ENCODE peak calls at places on chromosome 2, in four cellular contexts. I, O, H and Y are unnamed samples.

GRCh38 chr2:8515864-8516533 is 165.9 kb upstream of the ID2 start:
- DNase-seq in I (no peak), O (peak; percentile 76), H (no peak), Y (peak; percentile 54)

GRCh38 chr2:239225456-239225855 is 175.4 kb downstream of the HDAC4 start:
- DNase-seq in I (no peak), O (no peak), H (no peak), Y (peak; percentile 32)

GRCh38 chr2:57881998-57882884 is 164.4 kb upstream of the VRK2 start:
- DNase-seq in I (peak; percentile 67), O (no peak), H (no peak), Y (no peak)

GRCh38 chr2:240477916-240478315 is 42.5 kb downstream of the GPC1 start:
- DNase-seq in I (no peak), O (no peak), H (no peak), Y (peak; percentile 37)

GRCh38 chr2:9445089-9445488 is 21.6 kb downstream of the CPSF3 start:
- DNase-seq in I (no peak), O (no peak), H (no peak), Y (no peak)

GRCh38 chr2:172976816-172977215 is 98.8 kb upstream of the MAP3K20 start:
- DNase-seq in I (no peak), O (no peak), H (no peak), Y (no peak)

GRCh38 chr2:73907840-73908452 is 15.1 kb downstream of the ACTG2 start:
- DNase-seq in I (no peak), O (peak; percentile 26), H (peak; percentile 63), Y (peak; percentile 75)

GRCh38 chr2:38254796-38255195 is 122.3 kb downstream of the ATL2 start:
- DNase-seq in I (no peak), O (no peak), H (no peak), Y (no peak)

GRCh38 chr2:6866239-6866745 is 585 bp upstream of the CMPK2 start:
- DNase-seq in I (peak; percentile 44), O (peak; percentile 17), H (peak; percentile 62), Y (peak; percentile 72)

GRCh38 chr2:117958186-117958585 is 55.7 kb downstream of the CCDC93 start:
- DNase-seq in I (no peak), O (no peak), H (no peak), Y (no peak)

GRCh38 chr2:231800493-231801091 is 14.3 kb downstream of the COPS7B start:
- DNase-seq in I (peak; percentile 15), O (no peak), H (peak; percentile 45), Y (peak; percentile 68)

GRCh38 chr2:196123679-196124373 is 47.6 kb downstream of the STK17B start:
- DNase-seq in I (no peak), O (no peak), H (peak; percentile 67), Y (no peak)

GRCh38 chr2:145752091-145752806 is 1232.3 kb upstream of the ZEB2 start:
- DNase-seq in I (peak; percentile 3), O (no peak), H (peak; percentile 61), Y (peak; percentile 89)

GRCh38 chr2:215973954-215974699 is 39.2 kb downstream of the MREG start:
- DNase-seq in I (peak; percentile 14), O (no peak), H (no peak), Y (peak; percentile 91)

GRCh38 chr2:239223330-239224248 is 177.2 kb downstream of the HDAC4 start:
- DNase-seq in I (no peak), O (no peak), H (no peak), Y (peak; percentile 86)

GRCh38 chr2:240139666-240140393 is 628 bp downstream of the OTOS start:
- DNase-seq in I (no peak), O (no peak), H (no peak), Y (no peak)

GRCh38 chr2:235343869-235344268 is 150.0 kb upstream of the AGAP1 start:
- DNase-seq in I (no peak), O (no peak), H (no peak), Y (no peak)

GRCh38 chr2:16130541-16130880 is 190.2 kb downstream of the MYCN start:
- DNase-seq in I (no peak), O (no peak), H (no peak), Y (no peak)

GRCh38 chr2:63643486-63643885 is 54.7 kb downstream of the MDH1 start:
- DNase-seq in I (no peak), O (no peak), H (no peak), Y (no peak)

GRCh38 chr2:60553496-60553991 is at the start of gene BCL11A:
- DNase-seq in I (peak; percentile 62), O (no peak), H (no peak), Y (peak; percentile 97)

DNA sequence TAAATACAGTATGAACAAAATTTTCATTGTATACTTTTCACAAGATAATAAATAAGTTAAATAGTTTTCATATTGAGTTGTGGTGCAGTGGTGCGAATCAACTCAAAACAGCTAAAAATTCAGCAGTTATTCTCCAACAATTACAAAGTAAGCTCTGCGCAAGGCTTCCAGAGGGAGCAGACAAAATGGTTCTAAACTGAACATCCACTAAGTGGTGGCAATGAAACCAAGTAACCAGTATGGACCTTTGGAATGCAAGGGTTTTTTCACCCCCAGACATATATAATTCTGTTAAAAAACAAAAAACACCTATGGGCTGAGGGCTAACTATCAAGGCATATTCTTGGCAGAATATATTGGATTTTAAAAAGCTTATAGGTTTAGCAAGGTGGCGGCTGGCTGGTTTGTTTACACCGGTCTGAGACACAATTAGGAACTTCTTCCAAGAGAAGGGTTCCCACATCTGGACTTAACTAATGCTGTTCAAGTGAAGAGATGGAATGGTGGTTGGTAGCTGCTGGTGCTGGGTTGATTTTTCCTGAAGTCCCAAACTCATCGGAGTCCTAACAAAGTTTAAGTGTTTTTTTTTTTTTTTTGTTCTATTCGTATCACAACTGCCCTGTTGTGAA is 2.9 kb downstream of the ZFP36L2 start:
- DNase-seq in I (no peak), O (no peak), H (no peak), Y (peak; percentile 65)
- TF ChIP-seq POLR2A in I (no peak), O (no peak), H (no peak), Y (no peak)

GRCh38 chr2:152189622-152190495 is 14.3 kb upstream of the STAM2 start:
- DNase-seq in I (peak; percentile 52), O (no peak), H (peak; percentile 47), Y (peak; percentile 74)
- TF ChIP-seq CTCF in I (peak; percentile 93), O (peak; percentile 79), H (peak; percentile 73), Y (peak; percentile 68)

DNA sequence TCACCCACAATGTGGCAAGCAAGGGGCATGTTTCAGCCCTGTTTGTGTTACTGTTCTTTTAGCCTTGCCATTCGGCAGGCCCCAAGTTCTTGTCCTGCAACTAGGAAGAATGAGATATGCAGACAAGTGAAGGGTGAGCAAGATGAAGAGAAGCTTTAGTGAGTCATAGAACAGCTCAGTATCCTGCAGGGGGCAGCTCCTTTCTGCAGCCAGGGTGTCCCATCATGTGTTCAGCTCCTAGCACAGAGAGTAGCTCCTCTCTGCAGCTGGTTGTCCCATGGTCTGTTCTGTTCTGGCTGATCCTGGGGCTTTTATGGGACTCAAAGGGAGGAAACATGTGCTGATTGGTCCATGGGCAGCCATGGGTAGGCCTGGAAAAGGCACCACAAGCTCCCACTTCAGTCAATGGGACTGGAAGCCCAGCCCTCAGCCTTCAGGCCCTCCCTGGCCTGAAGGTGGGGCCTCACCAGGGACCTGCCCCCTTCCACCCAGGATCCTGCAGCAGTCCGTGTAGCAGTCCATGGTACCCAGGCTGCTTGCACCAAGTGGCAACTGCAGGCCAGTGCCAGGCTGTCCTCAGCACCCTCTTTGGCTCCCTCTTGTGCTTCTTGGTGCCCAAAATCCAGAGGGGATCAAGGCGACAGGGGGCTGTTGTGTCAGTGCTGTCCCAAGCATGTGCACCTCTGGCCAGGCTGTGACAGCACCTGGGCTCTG is 326.4 kb downstream of the NR4A2 start:
- DNase-seq in I (no peak), O (no peak), H (no peak), Y (peak; percentile 15)
- TF ChIP-seq MYC in I (no peak), O (no peak), H (no peak), Y (no peak)

GRCh38 chr2:191521608-191522208 is 156.2 kb upstream of the NABP1 start:
- DNase-seq in I (peak; percentile 41), O (no peak), H (peak; percentile 7), Y (peak; percentile 42)
- TF ChIP-seq POLR2A in I (no peak), O (no peak), H (no peak), Y (no peak)

DNA sequence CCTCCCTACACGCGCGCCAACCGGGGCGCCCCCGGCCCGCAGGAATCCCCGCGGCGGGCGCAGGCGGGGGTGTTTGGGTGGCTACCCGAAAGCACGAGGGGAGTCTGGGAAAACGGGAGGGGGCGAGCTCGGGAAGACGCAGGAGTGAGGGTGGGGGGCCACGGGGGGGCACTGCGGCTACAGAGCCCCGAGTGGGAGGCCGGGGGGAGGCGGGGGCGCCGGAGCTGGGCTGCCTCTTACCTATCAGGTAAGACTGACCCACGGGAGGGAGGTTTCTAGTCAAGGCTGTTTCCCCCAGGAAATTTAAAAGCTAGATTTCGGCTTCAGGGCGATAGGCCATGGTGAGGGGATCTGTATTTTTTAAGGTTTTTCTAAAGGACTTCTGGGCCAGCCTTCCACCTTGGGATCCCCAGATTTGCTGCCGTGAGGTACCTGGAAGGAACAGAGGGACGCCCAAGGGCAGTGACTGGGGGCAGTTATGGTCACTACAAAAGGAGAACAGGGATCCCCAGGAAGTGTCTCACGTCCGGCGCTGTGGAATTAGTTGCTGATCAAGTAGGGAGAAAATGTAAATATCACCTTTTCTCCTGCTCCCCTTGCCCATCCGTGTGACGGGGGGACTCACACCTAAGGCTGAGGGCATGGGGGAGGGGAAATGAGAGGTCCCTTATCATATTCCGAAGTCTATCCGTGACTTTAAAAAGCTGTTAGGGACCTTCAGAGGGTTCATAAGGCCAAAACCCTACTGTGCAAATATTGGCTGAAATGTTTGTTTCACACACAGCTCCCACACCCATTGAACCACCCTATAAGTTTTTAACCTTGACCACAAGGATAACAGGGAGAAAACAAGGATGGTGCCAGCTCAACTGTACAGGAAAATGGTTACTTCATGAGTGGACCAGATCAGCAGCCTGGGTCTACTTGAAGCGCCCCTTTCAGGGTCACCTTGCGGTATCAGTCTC is 638 bp upstream of the IRS1 start:
- DNase-seq in I (no peak), O (no peak), H (no peak), Y (peak; percentile 10)
- TF ChIP-seq CTCF in I (no peak), O (no peak), H (no peak), Y (no peak)

DNA sequence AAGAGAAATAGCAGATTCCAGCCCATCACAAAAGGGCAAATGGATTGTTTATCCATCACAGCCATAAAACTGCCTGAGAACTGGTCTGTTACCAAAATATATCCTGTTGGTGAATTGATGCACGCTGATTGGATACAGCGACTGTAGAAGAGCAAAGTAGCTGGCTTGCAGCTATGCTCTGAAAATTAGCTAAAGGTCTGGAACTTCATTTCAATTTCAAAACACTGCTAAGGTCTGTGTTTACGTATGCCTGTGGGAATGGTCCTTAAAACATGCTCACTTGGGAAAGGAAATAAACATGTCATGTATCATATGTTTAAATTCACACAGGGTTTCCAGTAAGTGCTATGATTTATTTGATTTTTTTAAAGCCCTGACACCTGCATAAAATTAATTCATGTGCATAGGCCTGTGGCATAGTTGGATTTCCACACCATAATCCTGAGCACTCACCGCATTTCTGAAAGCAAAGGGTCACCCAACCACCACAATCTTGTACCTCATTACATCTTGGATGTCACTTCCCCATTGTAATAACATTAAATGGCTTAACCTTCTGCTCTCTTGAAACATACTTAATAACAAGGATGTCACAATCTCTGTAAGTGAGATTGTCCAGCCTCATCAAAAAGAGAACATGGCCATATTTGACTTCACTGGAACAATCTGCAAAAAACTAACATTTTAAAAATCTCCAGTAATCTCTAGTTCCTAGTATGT is 109.9 kb downstream of the FARSB start:
- DNase-seq in I (no peak), O (no peak), H (no peak), Y (peak; percentile 26)
- TF ChIP-seq MYC in I (no peak), O (no peak), H (no peak), Y (no peak)